ENCODE peak calls at places on chromosomes 13 and 19, in four cellular contexts. B is mucosa of gallbladder, D is thoracic aorta, A is NCI-H524. Q is an unnamed sample.

GRCh38 chr13:26919311-26919710 is 158.7 kb upstream of the GPR12 start:
- DNase-seq in B (no peak), D (no peak), A (no peak), Q (no peak)

GRCh38 chr13:66343224-66343828 is 886.8 kb downstream of the PCDH9 start:
- DNase-seq in B (no peak), D (no peak), A (no peak), Q (no peak)

GRCh38 chr19:11721681-11722080 is 17.1 kb downstream of the ZNF823 start:
- DNase-seq in B (no peak), D (no peak), A (no peak), Q (no peak)

GRCh38 chr13:75231235-75231634 is 250.7 kb downstream of the TBC1D4 start:
- DNase-seq in B (no peak), D (no peak), A (no peak), Q (no peak)

GRCh38 chr13:37621811-37622361 is 23.3 kb upstream of the POSTN start:
- DNase-seq in B (no peak), D (no peak), A (peak), Q (peak)

GRCh38 chr13:31674056-31674455 is 65.3 kb upstream of the RXFP2 start:
- DNase-seq in B (no peak), D (no peak), A (no peak), Q (no peak)

GRCh38 chr19:35055715-35056179 is 14.2 kb downstream of the HPN start:
- DNase-seq in B (no peak), D (no peak), A (peak), Q (no peak)

GRCh38 chr13:39840201-39840600 is 184.7 kb downstream of the COG6 start:
- DNase-seq in B (no peak), D (no peak), A (no peak), Q (no peak)

GRCh38 chr19:4414144-4414799 is 11.8 kb downstream of the CHAF1A start:
- DNase-seq in B (no peak), D (no peak), A (no peak), Q (no peak)

GRCh38 chr19:12840091-12841079 is 2.1 kb downstream of the MAST1 start:
- DNase-seq in B (peak), D (no peak), A (peak), Q (no peak)

GRCh38 chr13:59111711-59112110 is 1052.0 kb downstream of the DIAPH3 start:
- DNase-seq in B (no peak), D (no peak), A (no peak), Q (peak)

GRCh38 chr13:114104626-114105350 is 27.6 kb downstream of the RASA3 start:
- DNase-seq in B (no peak), D (no peak), A (no peak), Q (no peak)

GRCh38 chr13:59413121-59413520 is 750.6 kb downstream of the DIAPH3 start:
- DNase-seq in B (no peak), D (no peak), A (no peak), Q (no peak)

GRCh38 chr13:113267642-113268405 is 29.2 kb upstream of the LAMP1 start:
- DNase-seq in B (no peak), D (no peak), A (no peak), Q (no peak)

GRCh38 chr19:17049711-17050280 is 23.2 kb upstream of the CPAMD8 start:
- DNase-seq in B (no peak), D (no peak), A (no peak), Q (peak)

GRCh38 chr19:51368366-51369282 is at the start of gene CLDND2:
- DNase-seq in B (no peak), D (no peak), A (no peak), Q (no peak)

GRCh38 chr19:38326591-38326990 is 6.9 kb downstream of the KCNK6 start:
- DNase-seq in B (no peak), D (no peak), A (no peak), Q (no peak)

GRCh38 chr13:23273498-23273897 is 92.7 kb downstream of the SGCG start:
- DNase-seq in B (no peak), D (no peak), A (no peak), Q (no peak)

GRCh38 chr13:34161829-34162544 is 344.0 kb downstream of the RFC3 start:
- DNase-seq in B (no peak), D (no peak), A (no peak), Q (peak)